ENCODE peak calls at places on chromosomes 2 and 18, in ten cellular contexts. One of them, this sample, is unnamed.

GRCh38 chr2:165462433-165462832 is 7.1 kb upstream of the CSRNP3 start:
- DNase-seq in Calu3: no peak
- DNase-seq in WTC11: no peak
- DNase-seq in GM10248: no peak
- DNase-seq in IMR-90: no peak
- DNase-seq in SK-N-SH: peak; percentile 47
- DNase-seq in HCT116: no peak
- DNase-seq in LNCaP clone FGC: no peak
- DNase-seq in cardiac muscle cell: no peak
- DNase-seq in epithelial cell of esophagus: no peak
- DNase-seq in this sample: no peak

GRCh38 chr2:108534577-108535379 is 508 bp downstream of the LIMS1 start:
- DNase-seq in IMR-90: no peak
- DNase-seq in SK-N-SH: no peak
- DNase-seq in GM10248: peak; percentile 47
- DNase-seq in LNCaP clone FGC: no peak
- DNase-seq in Calu3: peak; percentile 28
- DNase-seq in HCT116: no peak
- DNase-seq in epithelial cell of esophagus: peak; percentile 28
- DNase-seq in WTC11: peak; percentile 31
- DNase-seq in cardiac muscle cell: peak; percentile 65
- DNase-seq in this sample: peak; percentile 85

GRCh38 chr2:217606296-217606695 is 396.5 kb downstream of the TNS1 start:
- DNase-seq in epithelial cell of esophagus: no peak
- DNase-seq in SK-N-SH: no peak
- DNase-seq in LNCaP clone FGC: no peak
- DNase-seq in WTC11: no peak
- DNase-seq in Calu3: no peak
- DNase-seq in GM10248: no peak
- DNase-seq in IMR-90: no peak
- DNase-seq in cardiac muscle cell: no peak
- DNase-seq in HCT116: no peak
- DNase-seq in this sample: no peak

GRCh38 chr2:12548906-12549305 is 167.8 kb upstream of the TRIB2 start:
- DNase-seq in epithelial cell of esophagus: no peak
- DNase-seq in Calu3: no peak
- DNase-seq in WTC11: no peak
- DNase-seq in GM10248: no peak
- DNase-seq in HCT116: no peak
- DNase-seq in cardiac muscle cell: no peak
- DNase-seq in LNCaP clone FGC: no peak
- DNase-seq in SK-N-SH: no peak
- DNase-seq in IMR-90: no peak
- DNase-seq in this sample: no peak

GRCh38 chr2:70977605-70978205 is 725 bp upstream of the ANKRD53 start:
- DNase-seq in IMR-90: peak; percentile 93
- DNase-seq in LNCaP clone FGC: no peak
- DNase-seq in Calu3: no peak
- DNase-seq in SK-N-SH: peak; percentile 7
- DNase-seq in GM10248: no peak
- DNase-seq in HCT116: no peak
- DNase-seq in cardiac muscle cell: no peak
- DNase-seq in epithelial cell of esophagus: peak; percentile 94
- DNase-seq in WTC11: no peak
- DNase-seq in this sample: peak; percentile 32

GRCh38 chr2:189681903-189682302 is 7.4 kb downstream of the ANKAR start:
- DNase-seq in IMR-90: peak; percentile 25
- DNase-seq in GM10248: no peak
- DNase-seq in cardiac muscle cell: no peak
- DNase-seq in Calu3: no peak
- DNase-seq in epithelial cell of esophagus: peak; percentile 19
- DNase-seq in LNCaP clone FGC: no peak
- DNase-seq in WTC11: no peak
- DNase-seq in HCT116: no peak
- DNase-seq in SK-N-SH: no peak
- DNase-seq in this sample: no peak

GRCh38 chr18:59783138-59783537 is 85.9 kb upstream of the CCBE1 start:
- DNase-seq in IMR-90: peak; percentile 74
- DNase-seq in WTC11: peak; percentile 42
- DNase-seq in epithelial cell of esophagus: peak; percentile 57
- DNase-seq in LNCaP clone FGC: peak; percentile 40
- DNase-seq in HCT116: peak; percentile 85
- DNase-seq in Calu3: peak; percentile 72
- DNase-seq in GM10248: peak; percentile 59
- DNase-seq in SK-N-SH: peak; percentile 68
- DNase-seq in cardiac muscle cell: peak; percentile 59
- DNase-seq in this sample: no peak

GRCh38 chr18:23137788-23138216 is 2.5 kb downstream of the CABLES1 start:
- DNase-seq in GM10248: no peak
- DNase-seq in HCT116: no peak
- DNase-seq in WTC11: no peak
- DNase-seq in IMR-90: no peak
- DNase-seq in epithelial cell of esophagus: no peak
- DNase-seq in SK-N-SH: no peak
- DNase-seq in cardiac muscle cell: no peak
- DNase-seq in Calu3: no peak
- DNase-seq in LNCaP clone FGC: no peak
- DNase-seq in this sample: no peak

GRCh38 chr2:27194538-27195354 is 17.1 kb upstream of the ATRAID start:
- DNase-seq in IMR-90: no peak
- DNase-seq in LNCaP clone FGC: peak; percentile 65
- DNase-seq in SK-N-SH: no peak
- DNase-seq in WTC11: no peak
- DNase-seq in Calu3: no peak
- DNase-seq in HCT116: no peak
- DNase-seq in cardiac muscle cell: no peak
- DNase-seq in GM10248: no peak
- DNase-seq in epithelial cell of esophagus: no peak
- DNase-seq in this sample: no peak

DNA sequence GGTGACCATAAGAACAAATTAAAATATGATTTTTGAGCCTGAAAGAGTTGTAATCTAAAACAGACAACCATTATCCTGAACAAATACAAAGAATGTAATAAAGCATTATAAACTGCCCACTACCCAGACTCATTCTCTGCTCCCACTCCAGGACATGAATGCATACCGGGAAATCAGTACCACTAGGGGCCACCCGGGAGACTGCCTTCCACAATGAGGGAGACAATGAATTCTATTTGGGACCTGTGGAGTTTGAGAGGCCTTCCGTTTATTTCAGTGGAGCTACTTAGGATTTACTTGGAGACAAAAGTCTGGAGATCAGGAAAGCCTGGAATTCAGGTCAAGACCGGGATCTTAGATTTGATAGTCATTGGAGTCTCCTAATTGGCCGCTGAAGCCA is 50.0 kb downstream of the NAB1 start:
- DNase-seq in cardiac muscle cell: peak; percentile 43
- DNase-seq in SK-N-SH: no peak
- DNase-seq in GM10248: no peak
- DNase-seq in Calu3: peak; percentile 20
- DNase-seq in IMR-90: peak; percentile 11
- DNase-seq in WTC11: peak; percentile 39
- DNase-seq in HCT116: no peak
- DNase-seq in epithelial cell of esophagus: no peak
- DNase-seq in LNCaP clone FGC: no peak
- DNase-seq in this sample: no peak
- TF ChIP-seq CTCF in cardiac muscle cell: peak; percentile 57
- TF ChIP-seq CTCF in SK-N-SH: no peak
- TF ChIP-seq CTCF in GM10248: no peak
- TF ChIP-seq CTCF in Calu3: peak; percentile 28
- TF ChIP-seq CTCF in IMR-90: no peak
- TF ChIP-seq CTCF in WTC11: no peak
- TF ChIP-seq CTCF in HCT116: no peak
- TF ChIP-seq CTCF in epithelial cell of esophagus: peak; percentile 48
- TF ChIP-seq CTCF in LNCaP clone FGC: no peak
- TF ChIP-seq CTCF in this sample: peak; percentile 46

GRCh38 chr2:50476174-50476573 is 555.8 kb downstream of the NRXN1 start:
- DNase-seq in SK-N-SH: no peak
- DNase-seq in Calu3: no peak
- DNase-seq in WTC11: peak; percentile 13
- DNase-seq in epithelial cell of esophagus: peak; percentile 11
- DNase-seq in GM10248: no peak
- DNase-seq in cardiac muscle cell: no peak
- DNase-seq in HCT116: no peak
- DNase-seq in IMR-90: no peak
- DNase-seq in LNCaP clone FGC: no peak
- DNase-seq in this sample: no peak
- TF ChIP-seq CTCF in SK-N-SH: no peak
- TF ChIP-seq CTCF in Calu3: no peak
- TF ChIP-seq CTCF in WTC11: no peak
- TF ChIP-seq CTCF in epithelial cell of esophagus: peak; percentile 41
- TF ChIP-seq CTCF in GM10248: no peak
- TF ChIP-seq CTCF in cardiac muscle cell: no peak
- TF ChIP-seq CTCF in HCT116: no peak
- TF ChIP-seq CTCF in IMR-90: no peak
- TF ChIP-seq CTCF in LNCaP clone FGC: peak; percentile 26
- TF ChIP-seq CTCF in this sample: no peak

DNA sequence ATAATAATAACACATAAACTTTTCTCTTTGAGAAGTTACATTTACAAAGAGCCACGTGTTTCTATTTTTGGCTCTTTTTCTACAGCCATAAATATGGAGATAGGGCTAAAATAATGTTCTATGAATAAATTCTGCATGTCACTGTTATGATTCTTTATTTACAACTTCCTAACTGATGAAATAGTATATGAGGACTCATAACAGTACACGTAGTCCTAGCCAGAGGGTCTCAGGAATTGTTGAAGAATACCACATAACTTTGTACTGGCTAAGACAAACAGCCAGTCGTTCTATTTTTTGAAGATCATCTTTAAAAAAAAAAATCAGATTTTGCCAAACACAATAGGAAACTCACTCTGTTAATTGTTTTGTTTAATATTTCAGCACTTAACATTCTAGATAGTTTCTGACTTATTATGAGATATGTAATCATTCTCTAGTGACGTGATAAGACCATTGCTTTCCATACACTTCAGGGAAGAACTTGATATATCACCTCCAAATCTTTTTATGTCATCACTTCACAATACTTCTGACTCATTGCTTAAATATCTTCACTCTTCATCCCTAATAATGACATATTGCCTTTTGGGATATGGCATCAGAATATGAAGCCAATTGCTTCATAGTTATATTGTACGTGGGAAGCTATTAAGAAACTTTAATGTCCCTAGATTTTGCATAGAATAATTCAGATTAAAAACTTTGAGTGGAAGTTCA is 256.1 kb downstream of the XIRP2 start:
- DNase-seq in epithelial cell of esophagus: peak; percentile 8
- DNase-seq in Calu3: no peak
- DNase-seq in cardiac muscle cell: no peak
- DNase-seq in WTC11: no peak
- DNase-seq in GM10248: no peak
- DNase-seq in IMR-90: peak; percentile 71
- DNase-seq in SK-N-SH: no peak
- DNase-seq in LNCaP clone FGC: no peak
- DNase-seq in HCT116: no peak
- DNase-seq in this sample: no peak
- TF ChIP-seq CTCF in epithelial cell of esophagus: no peak
- TF ChIP-seq CTCF in Calu3: no peak
- TF ChIP-seq CTCF in cardiac muscle cell: no peak
- TF ChIP-seq CTCF in WTC11: no peak
- TF ChIP-seq CTCF in GM10248: no peak
- TF ChIP-seq CTCF in IMR-90: no peak
- TF ChIP-seq CTCF in SK-N-SH: no peak
- TF ChIP-seq CTCF in LNCaP clone FGC: no peak
- TF ChIP-seq CTCF in HCT116: no peak
- TF ChIP-seq CTCF in this sample: no peak

DNA sequence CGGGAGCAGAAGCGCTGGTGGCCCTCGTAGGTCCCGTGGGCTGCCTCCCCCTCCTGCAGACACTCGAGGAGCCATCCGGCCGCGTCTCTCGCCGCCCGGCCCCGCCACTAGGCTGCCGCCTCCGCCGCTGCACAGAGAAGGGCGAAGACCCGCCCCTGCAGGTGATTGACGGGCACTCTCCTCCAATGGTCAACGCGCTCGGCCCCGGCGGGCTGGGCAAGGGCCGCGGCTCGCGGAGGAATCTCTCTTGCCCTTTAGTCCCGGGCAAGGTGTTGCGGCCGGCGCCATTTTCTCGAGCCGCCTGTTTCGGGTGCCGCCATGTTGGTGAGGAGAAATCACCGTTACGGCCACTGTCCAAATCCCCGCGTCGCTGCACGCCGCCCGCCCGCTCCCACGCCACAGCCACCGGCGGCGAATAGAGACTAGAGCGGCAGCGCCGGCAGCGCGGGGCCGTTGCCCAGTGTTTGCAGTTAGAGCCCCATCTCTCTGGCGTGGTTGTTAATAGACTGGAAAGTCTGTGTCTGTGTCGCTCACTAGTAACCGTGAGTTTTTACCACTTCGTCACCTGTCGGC is at the start of gene ZC3H6:
- DNase-seq in WTC11: peak; percentile 99
- DNase-seq in LNCaP clone FGC: peak; percentile 89
- DNase-seq in cardiac muscle cell: peak; percentile 98
- DNase-seq in HCT116: peak; percentile 95
- DNase-seq in epithelial cell of esophagus: peak; percentile 98
- DNase-seq in SK-N-SH: peak; percentile 98
- DNase-seq in GM10248: peak; percentile 97
- DNase-seq in IMR-90: peak; percentile 98
- DNase-seq in Calu3: peak; percentile 99
- DNase-seq in this sample: peak; percentile 100
- TF ChIP-seq CTCF in WTC11: no peak
- TF ChIP-seq CTCF in LNCaP clone FGC: peak; percentile 10
- TF ChIP-seq CTCF in cardiac muscle cell: no peak
- TF ChIP-seq CTCF in HCT116: no peak
- TF ChIP-seq CTCF in epithelial cell of esophagus: no peak
- TF ChIP-seq CTCF in SK-N-SH: no peak
- TF ChIP-seq CTCF in GM10248: no peak
- TF ChIP-seq CTCF in IMR-90: peak; percentile 29
- TF ChIP-seq CTCF in Calu3: no peak
- TF ChIP-seq CTCF in this sample: peak; percentile 26

GRCh38 chr18:68482815-68483214 is 232.1 kb downstream of the TMX3 start:
- DNase-seq in epithelial cell of esophagus: no peak
- DNase-seq in Calu3: no peak
- DNase-seq in SK-N-SH: no peak
- DNase-seq in LNCaP clone FGC: no peak
- DNase-seq in WTC11: no peak
- DNase-seq in GM10248: no peak
- DNase-seq in IMR-90: no peak
- DNase-seq in cardiac muscle cell: no peak
- DNase-seq in HCT116: no peak
- DNase-seq in this sample: no peak

GRCh38 chr18:68478246-68478645 is 236.7 kb downstream of the TMX3 start:
- DNase-seq in epithelial cell of esophagus: peak; percentile 19
- DNase-seq in HCT116: no peak
- DNase-seq in WTC11: no peak
- DNase-seq in GM10248: no peak
- DNase-seq in Calu3: no peak
- DNase-seq in cardiac muscle cell: no peak
- DNase-seq in IMR-90: no peak
- DNase-seq in SK-N-SH: no peak
- DNase-seq in LNCaP clone FGC: no peak
- DNase-seq in this sample: no peak

GRCh38 chr18:68489018-68489792 is 225.7 kb downstream of the TMX3 start:
- DNase-seq in HCT116: no peak
- DNase-seq in epithelial cell of esophagus: peak; percentile 30
- DNase-seq in IMR-90: no peak
- DNase-seq in cardiac muscle cell: no peak
- DNase-seq in Calu3: no peak
- DNase-seq in WTC11: peak; percentile 24
- DNase-seq in LNCaP clone FGC: no peak
- DNase-seq in GM10248: no peak
- DNase-seq in SK-N-SH: no peak
- DNase-seq in this sample: no peak

GRCh38 chr18:68480196-68480595 is 234.7 kb downstream of the TMX3 start:
- DNase-seq in SK-N-SH: no peak
- DNase-seq in GM10248: no peak
- DNase-seq in epithelial cell of esophagus: no peak
- DNase-seq in Calu3: no peak
- DNase-seq in cardiac muscle cell: no peak
- DNase-seq in WTC11: no peak
- DNase-seq in IMR-90: no peak
- DNase-seq in LNCaP clone FGC: no peak
- DNase-seq in HCT116: no peak
- DNase-seq in this sample: no peak

GRCh38 chr18:68484241-68484640 is 230.7 kb downstream of the TMX3 start:
- DNase-seq in WTC11: no peak
- DNase-seq in Calu3: no peak
- DNase-seq in HCT116: no peak
- DNase-seq in cardiac muscle cell: no peak
- DNase-seq in LNCaP clone FGC: peak; percentile 17
- DNase-seq in GM10248: no peak
- DNase-seq in IMR-90: peak; percentile 55
- DNase-seq in SK-N-SH: no peak
- DNase-seq in epithelial cell of esophagus: peak; percentile 51
- DNase-seq in this sample: no peak
- TF ChIP-seq CTCF in WTC11: no peak
- TF ChIP-seq CTCF in Calu3: no peak
- TF ChIP-seq CTCF in HCT116: no peak
- TF ChIP-seq CTCF in cardiac muscle cell: no peak
- TF ChIP-seq CTCF in LNCaP clone FGC: no peak
- TF ChIP-seq CTCF in GM10248: no peak
- TF ChIP-seq CTCF in IMR-90: no peak
- TF ChIP-seq CTCF in SK-N-SH: no peak
- TF ChIP-seq CTCF in epithelial cell of esophagus: no peak
- TF ChIP-seq CTCF in this sample: no peak